ENCODE peak calls at places on chromosomes 13 and 19, in six cellular contexts. P is WERI-Rb-1, A is fibroblast of pulmonary artery, F is colonic mucosa, O is tibial artery, K is stomach. L is an unnamed sample.

GRCh38 chr13:58583961-58584360 is 952.4 kb downstream of the PCDH17 start:
- DNase-seq in P (no peak), O (no peak), F (no peak), K (no peak), A (peak), L (no peak)

GRCh38 chr19:2055871-2056809 is 5.1 kb upstream of the MKNK2 start:
- DNase-seq in K (no peak), P (no peak), A (peak), F (peak), O (peak), L (peak)

GRCh38 chr13:106063591-106064308 is 471.7 kb downstream of the EFNB2 start:
- DNase-seq in P (no peak), O (no peak), K (no peak), F (no peak), A (peak), L (peak)

GRCh38 chr19:5394907-5395505 is 54.4 kb upstream of the PTPRS start:
- DNase-seq in K (no peak), F (no peak), A (no peak), O (no peak), P (no peak), L (no peak)

GRCh38 chr19:19652482-19653295 is 9.2 kb upstream of the GMIP start:
- DNase-seq in P (no peak), F (no peak), A (no peak), K (no peak), O (no peak), L (peak)

GRCh38 chr19:32403291-32403995 is 2.1 kb upstream of the DPY19L3 start:
- DNase-seq in A (no peak), K (no peak), O (no peak), F (no peak), P (peak), L (no peak)

GRCh38 chr19:50478901-50479715 is 2.5 kb upstream of the GARIN5A start:
- DNase-seq in O (no peak), A (peak), P (peak), K (no peak), F (no peak), L (peak)

GRCh38 chr19:39110263-39110967 is 15.2 kb upstream of the PAK4 start:
- DNase-seq in K (peak), A (peak), F (peak), O (no peak), P (peak), L (no peak)

DNA sequence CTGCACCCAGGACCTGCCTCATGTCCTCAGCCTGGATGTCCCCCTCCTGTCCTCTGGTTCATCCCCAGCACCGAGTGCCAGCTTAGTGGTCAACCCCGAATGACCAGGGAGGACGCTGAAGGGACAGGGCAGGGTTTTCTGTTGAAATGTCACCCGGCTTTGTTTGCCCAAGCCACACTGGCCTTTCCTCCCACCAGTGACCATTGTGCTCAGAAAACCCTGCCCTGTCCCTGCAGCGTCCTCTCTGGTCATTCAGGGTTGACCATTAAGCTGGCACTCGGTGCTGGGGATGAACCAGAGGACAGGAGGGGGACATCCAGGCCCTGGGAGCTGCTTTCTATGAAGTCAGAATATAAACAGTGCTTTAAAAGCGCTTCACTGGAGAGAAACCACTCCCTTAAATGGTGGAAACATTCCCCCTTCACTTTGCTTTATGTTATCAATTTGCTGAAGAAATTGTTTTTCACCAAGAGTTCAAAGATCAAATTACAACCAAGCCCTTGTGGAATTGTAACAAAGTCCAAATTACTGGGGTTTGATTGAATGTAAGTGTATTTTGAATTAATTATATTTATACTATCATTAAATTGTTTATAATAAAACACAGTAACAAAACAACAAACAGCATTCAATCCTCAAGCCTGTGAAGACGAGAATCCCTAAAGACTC is 21.4 kb downstream of the CARS2 start:
- DNase-seq in O (no peak), K (no peak), P (no peak), A (no peak), F (no peak), L (no peak)
- TF ChIP-seq CTCF in O (no peak), K (no peak), P (no peak), A (no peak), F (no peak), L (no peak)

GRCh38 chr19:48837586-48838191 is 1.4 kb upstream of the HSD17B14 start:
- DNase-seq in P (no peak), A (no peak), O (no peak), K (no peak), F (no peak), L (no peak)

GRCh38 chr19:48833977-48834376 is 2.3 kb downstream of the HSD17B14 start:
- DNase-seq in F (no peak), K (no peak), O (no peak), A (no peak), P (no peak), L (no peak)

GRCh38 chr19:48835734-48836088 is 580 bp downstream of the HSD17B14 start:
- DNase-seq in P (peak), F (peak), O (peak), K (peak), A (peak), L (peak)

GRCh38 chr19:48836089-48837017 is at the start of gene HSD17B14:
- DNase-seq in O (peak), P (peak), A (peak), K (no peak), F (no peak), L (peak)

GRCh38 chr19:48837081-48837524 is 812 bp upstream of the HSD17B14 start:
- DNase-seq in F (peak), A (peak), P (peak), K (peak), O (peak), L (peak)
- H3K4me3 ChIP-seq in F (no peak), A (peak), P (peak), K (peak), O (peak), L (peak)

DNA sequence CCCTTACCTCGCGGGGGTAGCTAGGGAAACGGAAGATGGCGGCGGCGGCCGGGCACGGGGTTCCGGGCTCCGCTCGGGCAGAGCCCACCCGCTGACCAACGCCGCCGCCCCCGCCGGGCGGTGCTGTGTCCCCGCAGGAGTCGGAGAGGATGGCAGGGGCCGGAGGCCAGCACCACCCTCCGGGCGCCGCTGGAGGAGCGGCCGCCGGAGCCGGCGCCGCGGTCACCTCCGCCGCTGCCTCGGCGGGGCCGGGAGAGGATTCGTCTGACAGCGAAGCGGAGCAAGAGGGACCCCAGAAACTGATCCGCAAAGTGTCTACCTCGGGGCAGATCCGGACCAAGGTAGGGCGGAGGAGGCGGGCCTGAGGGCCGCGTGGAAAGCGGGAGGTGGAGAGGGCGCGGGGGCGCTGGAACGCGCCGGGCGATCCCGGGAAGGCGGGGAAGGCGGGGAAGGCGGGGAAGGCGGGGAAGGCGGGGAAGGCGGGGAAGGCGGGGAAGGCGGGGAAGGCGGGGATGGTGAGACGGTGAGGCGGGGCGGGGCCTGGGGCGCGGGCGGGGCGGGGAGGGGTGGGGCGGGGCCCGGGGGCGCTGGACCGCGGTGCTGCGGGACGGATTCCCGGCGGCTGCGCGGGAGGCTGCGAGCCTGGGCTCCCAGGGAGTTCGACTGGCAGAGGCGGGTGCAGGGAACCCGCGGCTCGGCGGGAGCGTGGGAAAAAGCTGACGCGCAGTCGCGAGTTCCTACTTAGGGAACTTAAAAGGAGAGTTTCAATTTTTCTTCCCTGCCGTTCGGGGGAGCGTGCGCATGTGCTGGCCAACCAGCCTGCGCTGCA is at the start of gene DGKH:
- DNase-seq in P (peak), A (peak), F (peak), O (peak), K (peak), L (peak)
- TF ChIP-seq CTCF in P (no peak), A (no peak), F (no peak), O (peak), K (no peak), L (no peak)

GRCh38 chr19:18041054-18041453 is 33.1 kb downstream of the ARRDC2 start:
- DNase-seq in A (no peak), K (no peak), P (no peak), F (no peak), O (no peak), L (no peak)

GRCh38 chr19:18045307-18046013 is 37.5 kb downstream of the ARRDC2 start:
- DNase-seq in P (no peak), A (no peak), F (no peak), O (no peak), K (no peak), L (no peak)

GRCh38 chr19:18046066-18046718 is 38.2 kb downstream of the ARRDC2 start:
- DNase-seq in A (peak), F (no peak), K (peak), O (no peak), P (peak), L (peak)

GRCh38 chr19:18049390-18049789 is 37.3 kb downstream of the IL12RB1 start:
- DNase-seq in F (peak), K (peak), O (peak), A (peak), P (no peak), L (peak)

DNA sequence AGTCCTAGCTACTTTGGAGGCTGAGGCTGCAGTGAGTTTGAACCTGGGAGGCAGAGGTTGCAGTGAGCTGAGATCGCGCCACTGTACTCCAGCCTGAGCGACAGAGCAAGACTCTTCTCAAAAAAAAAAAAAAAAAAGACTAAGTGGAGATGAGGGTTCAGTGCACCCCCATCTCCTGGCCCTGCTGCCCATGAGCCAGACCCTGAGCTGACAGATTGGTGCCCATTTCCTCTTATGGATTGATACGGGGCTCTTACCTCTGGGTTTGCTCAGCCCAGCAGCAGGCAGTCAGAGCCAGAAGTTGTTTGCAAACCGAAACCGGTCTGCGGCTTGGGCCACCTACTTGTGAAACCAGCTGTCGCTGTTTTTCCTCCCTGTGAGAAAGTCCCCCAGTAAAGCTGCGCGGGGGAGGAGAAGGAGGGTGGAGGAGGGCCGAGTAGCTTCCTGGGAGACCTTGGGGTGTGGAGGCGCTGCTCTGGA is 36.9 kb downstream of the ARRDC2 start:
- DNase-seq in O (peak), F (peak), P (peak), K (peak), A (peak), L (peak)
- H3K4me3 ChIP-seq in O (peak), F (peak), P (peak), K (peak), A (peak), L (peak)

DNA sequence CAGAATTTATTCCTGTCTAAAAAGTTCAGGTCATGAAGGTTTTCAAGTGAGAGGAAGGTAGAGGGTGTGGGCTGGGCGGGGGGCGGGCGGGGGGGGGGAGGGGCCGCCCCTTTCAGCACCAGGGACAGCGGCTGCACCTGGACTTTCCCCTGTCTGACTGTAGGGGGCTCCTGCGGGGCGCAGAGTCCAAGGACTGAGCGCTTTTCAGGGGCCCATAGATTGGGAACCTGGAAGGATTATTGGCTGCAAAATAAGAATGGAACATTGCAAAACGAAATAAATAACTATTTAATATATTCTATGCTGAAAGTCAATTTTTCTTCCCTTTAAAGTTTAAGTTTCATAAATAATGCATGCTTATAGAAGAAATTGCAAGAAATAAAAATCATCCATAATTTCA is 8.9 kb upstream of the CYP4F3 start:
- DNase-seq in A (no peak), P (peak), O (no peak), F (no peak), K (no peak), L (no peak)
- TF ChIP-seq CTCF in A (peak), P (peak), O (no peak), F (no peak), K (no peak), L (peak)

GRCh38 chr13:38954291-38954690 is 36.3 kb downstream of the STOML3 start:
- DNase-seq in P (no peak), K (no peak), A (peak), F (no peak), O (no peak), L (no peak)

GRCh38 chr13:38957794-38958592 is 32.6 kb downstream of the STOML3 start:
- DNase-seq in P (no peak), A (no peak), O (no peak), K (no peak), F (no peak), L (no peak)

GRCh38 chr13:38951525-38952313 is 38.9 kb downstream of the STOML3 start:
- DNase-seq in P (no peak), O (no peak), A (peak), F (peak), K (peak), L (no peak)

GRCh38 chr13:38952827-38953226 is 37.8 kb downstream of the STOML3 start:
- DNase-seq in K (no peak), O (no peak), A (no peak), P (no peak), F (no peak), L (no peak)

DNA sequence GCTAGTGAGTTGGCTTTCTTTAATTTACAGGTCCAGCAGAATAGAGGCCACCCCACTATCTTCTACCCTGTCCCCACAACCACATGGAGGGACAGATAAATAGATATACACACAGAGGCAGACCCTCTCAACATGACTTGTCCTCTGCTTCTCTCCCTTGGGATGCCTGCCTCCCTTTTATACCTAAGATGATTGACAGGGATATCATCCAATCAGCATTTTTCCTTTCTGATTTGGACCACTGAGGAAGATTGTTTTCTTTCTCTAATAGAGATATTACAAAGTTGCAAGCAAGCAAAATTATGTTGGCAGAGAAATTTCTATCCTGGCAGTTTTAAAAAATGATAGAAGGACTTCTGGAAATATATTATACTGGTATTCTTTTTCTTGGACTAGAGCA is 35.8 kb downstream of the STOML3 start:
- DNase-seq in A (no peak), K (no peak), P (no peak), F (no peak), O (no peak), L (no peak)
- H3K4me3 ChIP-seq in A (no peak), K (no peak), P (no peak), F (no peak), O (no peak), L (no peak)

GRCh38 chr13:102311433-102311796 is 90.4 kb downstream of the FGF14 start:
- DNase-seq in O (no peak), P (no peak), A (no peak), F (no peak), K (no peak), L (no peak)

GRCh38 chr13:102312841-102313240 is 89.0 kb downstream of the FGF14 start:
- DNase-seq in P (no peak), F (no peak), K (no peak), O (no peak), A (no peak), L (no peak)

GRCh38 chr13:102311901-102312300 is 89.9 kb downstream of the FGF14 start:
- DNase-seq in A (no peak), O (no peak), F (no peak), K (no peak), P (no peak), L (no peak)

GRCh38 chr13:102310691-102311432 is 91.0 kb downstream of the FGF14 start:
- DNase-seq in K (no peak), P (no peak), A (no peak), O (peak), F (no peak), L (no peak)

GRCh38 chr13:102309110-102309509 is 92.7 kb downstream of the FGF14 start:
- DNase-seq in O (no peak), A (no peak), F (no peak), P (no peak), K (no peak), L (no peak)
- TF ChIP-seq CTCF in O (no peak), A (no peak), F (no peak), P (no peak), K (no peak), L (no peak)

GRCh38 chr19:4374451-4375163 is 25.7 kb downstream of the SH3GL1 start:
- DNase-seq in F (peak), A (peak), K (peak), P (no peak), O (peak), L (peak)
- H3K4me3 ChIP-seq in F (no peak), A (no peak), K (no peak), P (no peak), O (peak), L (peak)

GRCh38 chr19:47854459-47854858 is 4.6 kb upstream of the TPRX2 start:
- DNase-seq in A (no peak), O (no peak), P (no peak), F (no peak), K (no peak), L (no peak)

GRCh38 chr19:47853003-47853402 is 6.0 kb upstream of the TPRX2 start:
- DNase-seq in A (no peak), O (no peak), F (no peak), P (no peak), K (no peak), L (no peak)

GRCh38 chr19:47848425-47848824 is 10.6 kb upstream of the TPRX2 start:
- DNase-seq in K (no peak), P (no peak), A (no peak), F (no peak), O (no peak), L (no peak)

DNA sequence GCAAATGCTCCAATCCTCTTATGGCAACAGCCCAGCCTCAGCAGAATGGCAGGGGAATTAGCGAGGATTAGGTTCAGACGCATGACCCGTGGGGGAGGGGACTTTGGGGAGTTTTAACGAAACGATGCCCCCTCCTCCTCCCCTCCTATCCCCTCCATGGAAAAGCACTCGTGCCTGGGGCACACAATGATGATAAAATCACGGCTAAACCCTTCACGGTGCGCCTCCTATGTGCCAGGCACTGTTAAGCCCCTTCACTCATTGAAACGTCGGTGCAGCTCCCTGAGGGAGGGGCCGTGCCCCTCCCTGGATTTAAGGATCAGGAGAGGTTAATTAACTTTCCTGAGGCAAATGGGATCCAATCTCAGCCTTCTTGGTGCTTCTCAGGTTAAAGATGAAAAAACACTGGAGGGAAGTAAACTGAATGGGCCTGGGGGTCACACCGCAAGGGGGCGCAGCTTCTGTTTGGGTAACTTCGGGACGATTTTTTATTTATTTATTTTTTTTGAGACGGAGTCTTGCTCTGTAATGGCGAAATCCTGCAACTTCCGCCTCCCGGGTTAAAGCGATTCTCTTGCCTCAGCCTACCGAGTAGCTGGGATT is 10.1 kb upstream of the TPRX2 start:
- DNase-seq in F (peak), P (peak), O (no peak), K (no peak), A (peak), L (peak)
- TF ChIP-seq CTCF in F (peak), P (no peak), O (no peak), K (no peak), A (peak), L (peak)

GRCh38 chr19:55173717-55174409 is 6.2 kb downstream of the SYT5 start:
- DNase-seq in P (peak), O (no peak), K (peak), F (peak), A (peak), L (peak)
- H3K4me3 ChIP-seq in P (peak), O (peak), K (peak), F (peak), A (peak), L (peak)